ENCODE peak calls at places on chromosome 10, in eight cellular contexts. T is sigmoid colon, H is gastrocnemius medialis, U is uterus, N is body of pancreas, L is tibial nerve, J is IMR-90, O is adrenal gland. X is an unnamed sample.

GRCh38 chr10:484925-485661 is 204.4 kb downstream of the DIP2C start:
- DNase-seq in T (no peak), H (no peak), U (no peak), N (no peak), L (no peak), J (no peak), O (no peak), X (no peak)

GRCh38 chr10:119087271-119087897 is 6.8 kb upstream of the EIF3A start:
- DNase-seq in T (peak; percentile 48), H (no peak), U (no peak), N (no peak), L (no peak), J (no peak), O (no peak), X (no peak)

GRCh38 chr10:72334196-72334831 is 20.4 kb downstream of the DNAJB12 start:
- DNase-seq in T (no peak), H (no peak), U (peak; percentile 56), N (peak; percentile 67), L (no peak), J (peak; percentile 50), O (peak; percentile 62), X (no peak)

GRCh38 chr10:129775681-129776080 is 188.4 kb downstream of the EBF3 start:
- DNase-seq in T (peak; percentile 36), H (no peak), U (peak; percentile 5), N (no peak), L (no peak), J (no peak), O (no peak), X (no peak)

GRCh38 chr10:62779487-62780248 is 24.9 kb upstream of the ADO start:
- DNase-seq in T (no peak), H (no peak), U (no peak), N (peak; percentile 23), L (no peak), J (peak; percentile 4), O (peak; percentile 18), X (no peak)

GRCh38 chr10:125639846-125640245 is 43.1 kb downstream of the TEX36 start:
- DNase-seq in T (no peak), H (no peak), U (no peak), N (no peak), L (no peak), J (no peak), O (no peak), X (no peak)

GRCh38 chr10:117248700-117249465 is 8.0 kb downstream of the SLC18A2 start:
- DNase-seq in T (no peak), H (no peak), U (no peak), N (no peak), L (no peak), J (no peak), O (no peak), X (no peak)

GRCh38 chr10:59240581-59241183 is 64.2 kb downstream of the PHYHIPL start:
- DNase-seq in T (no peak), H (no peak), U (no peak), N (no peak), L (no peak), J (peak; percentile 55), O (no peak), X (no peak)

GRCh38 chr10:56063642-56064041 is 297.4 kb downstream of the ZWINT start:
- DNase-seq in T (no peak), H (no peak), U (no peak), N (no peak), L (no peak), J (no peak), O (no peak), X (no peak)

GRCh38 chr10:56068473-56069263 is 292.4 kb downstream of the ZWINT start:
- DNase-seq in T (no peak), H (no peak), U (no peak), N (no peak), L (no peak), J (no peak), O (no peak), X (no peak)

DNA sequence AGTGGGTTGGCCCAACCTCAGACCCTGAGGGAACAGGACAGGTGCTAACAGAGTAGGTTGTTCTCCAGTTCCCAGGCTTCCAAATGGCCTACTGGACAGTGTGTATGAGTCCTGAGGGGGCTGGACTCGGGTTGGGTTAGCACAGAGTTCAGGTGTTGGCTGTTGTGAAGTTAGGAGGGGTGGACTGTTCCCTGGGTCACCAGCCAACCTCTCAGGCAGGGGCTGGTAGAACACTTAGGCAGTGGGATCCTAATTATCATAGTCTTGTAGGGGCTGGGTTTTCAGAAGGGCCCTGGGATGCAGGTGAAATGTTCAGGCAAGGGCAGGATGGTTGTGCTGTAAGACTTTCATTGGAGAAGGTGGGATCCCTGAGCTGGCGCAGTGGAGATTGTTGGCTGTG is 293.0 kb downstream of the ZWINT start:
- DNase-seq in T (no peak), H (no peak), U (no peak), N (no peak), L (no peak), J (no peak), O (no peak), X (no peak)
- TF ChIP-seq POLR2A in T (no peak), H (no peak), U (no peak), N (no peak), L (no peak), J (no peak), O (no peak), X (no peak)

GRCh38 chr10:112793197-112793921 is 156.7 kb upstream of the TCF7L2 start:
- DNase-seq in T (no peak), H (no peak), U (no peak), N (no peak), L (no peak), J (peak; percentile 58), O (no peak), X (no peak)

GRCh38 chr10:112791447-112791846 is 158.6 kb upstream of the TCF7L2 start:
- DNase-seq in T (no peak), H (no peak), U (no peak), N (no peak), L (no peak), J (no peak), O (no peak), X (no peak)

GRCh38 chr10:112794201-112794600 is 155.8 kb upstream of the TCF7L2 start:
- DNase-seq in T (no peak), H (no peak), U (no peak), N (no peak), L (no peak), J (no peak), O (no peak), X (no peak)

GRCh38 chr10:112790921-112791320 is 159.1 kb upstream of the TCF7L2 start:
- DNase-seq in T (no peak), H (no peak), U (no peak), N (no peak), L (no peak), J (no peak), O (no peak), X (no peak)

DNA sequence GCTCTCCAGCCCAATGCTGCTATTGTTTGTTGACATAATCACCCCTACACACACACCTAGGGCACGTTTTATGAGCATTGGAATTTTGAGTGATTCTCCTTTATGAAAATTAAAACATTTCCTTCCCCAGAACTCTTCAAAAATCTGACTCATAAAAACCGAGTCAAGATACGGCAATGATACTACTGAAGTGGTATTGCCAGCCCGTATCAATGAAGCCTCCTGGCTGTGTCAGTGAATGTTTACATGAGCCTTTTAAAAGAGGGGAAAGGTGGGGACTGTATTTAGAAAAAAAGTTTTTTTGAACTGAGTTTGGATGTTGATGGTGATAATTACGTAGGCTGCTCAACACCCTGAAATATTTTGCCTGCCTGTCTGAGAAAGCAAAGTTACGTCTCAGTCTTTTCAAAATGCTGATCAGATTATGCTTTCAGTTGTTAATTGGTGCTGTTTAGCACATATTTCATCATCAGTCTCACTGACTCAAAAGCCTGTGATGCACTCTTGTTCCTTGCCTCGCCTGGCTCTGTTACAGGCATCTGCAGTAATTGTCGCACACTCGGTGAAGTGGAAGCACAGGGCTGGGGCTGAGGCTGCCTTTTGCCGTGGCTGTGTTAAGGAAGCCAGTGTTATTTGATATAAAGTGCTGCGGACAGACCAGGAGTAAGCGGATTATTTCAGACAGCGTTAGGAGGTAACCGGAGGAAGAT is 157.4 kb upstream of the TCF7L2 start:
- DNase-seq in T (peak; percentile 86), H (peak; percentile 40), U (peak; percentile 61), N (no peak), L (no peak), J (peak; percentile 56), O (no peak), X (no peak)
- H3K27ac ChIP-seq in T (no peak overlapping the region), H (no peak overlapping the region), U (peak overlapping the region; percentile 9), N (no peak overlapping the region), L (peak overlapping the region; percentile 13), J (no peak overlapping the region), O (no peak overlapping the region), X (peak overlapping the region; percentile 76)

DNA sequence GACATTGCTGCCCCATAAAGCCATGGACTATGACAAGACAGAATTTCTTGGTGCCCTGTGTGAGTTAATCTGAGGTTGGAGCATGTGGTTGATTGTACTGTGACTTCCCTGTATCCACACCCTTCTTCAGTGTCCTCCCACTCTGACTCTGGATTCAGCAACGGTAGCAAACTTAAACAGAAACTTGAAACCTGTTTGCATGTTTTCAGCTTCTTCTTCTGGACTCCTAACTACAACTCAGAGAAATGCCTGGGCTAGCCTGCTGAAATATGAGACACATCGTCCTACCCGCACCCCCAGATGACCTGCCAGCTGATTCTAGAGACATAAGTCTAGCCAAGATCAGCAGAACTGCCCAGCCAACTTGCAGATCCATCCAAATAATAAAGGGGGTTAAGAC is 78.4 kb downstream of the IPMK start:
- DNase-seq in T (no peak), H (peak; percentile 51), U (no peak), N (no peak), L (no peak), J (peak; percentile 76), O (no peak), X (no peak)
- H3K4me3 ChIP-seq in T (no peak overlapping the region), H (no peak overlapping the region), U (no peak overlapping the region), N (no peak overlapping the region), L (no peak overlapping the region), J (no peak overlapping the region), O (no peak overlapping the region), X (no peak overlapping the region)

GRCh38 chr10:92690211-92691041 is 671 bp downstream of the HHEX start:
- DNase-seq in T (peak; percentile 80), H (no peak), U (no peak), N (peak; percentile 45), L (no peak), J (peak; percentile 69), O (peak; percentile 72), X (no peak)

GRCh38 chr10:92688927-92689662 is 660 bp upstream of the HHEX start:
- DNase-seq in T (peak; percentile 74), H (no peak), U (no peak), N (peak; percentile 56), L (no peak), J (peak; percentile 31), O (peak; percentile 40), X (no peak)

GRCh38 chr10:92691042-92691590 is 1.4 kb downstream of the HHEX start:
- DNase-seq in T (peak; percentile 72), H (no peak), U (no peak), N (peak; percentile 18), L (no peak), J (no peak), O (peak; percentile 22), X (no peak)

GRCh38 chr10:92688573-92688926 is 1.2 kb upstream of the HHEX start:
- DNase-seq in T (no peak), H (no peak), U (no peak), N (no peak), L (no peak), J (no peak), O (no peak), X (no peak)

DNA sequence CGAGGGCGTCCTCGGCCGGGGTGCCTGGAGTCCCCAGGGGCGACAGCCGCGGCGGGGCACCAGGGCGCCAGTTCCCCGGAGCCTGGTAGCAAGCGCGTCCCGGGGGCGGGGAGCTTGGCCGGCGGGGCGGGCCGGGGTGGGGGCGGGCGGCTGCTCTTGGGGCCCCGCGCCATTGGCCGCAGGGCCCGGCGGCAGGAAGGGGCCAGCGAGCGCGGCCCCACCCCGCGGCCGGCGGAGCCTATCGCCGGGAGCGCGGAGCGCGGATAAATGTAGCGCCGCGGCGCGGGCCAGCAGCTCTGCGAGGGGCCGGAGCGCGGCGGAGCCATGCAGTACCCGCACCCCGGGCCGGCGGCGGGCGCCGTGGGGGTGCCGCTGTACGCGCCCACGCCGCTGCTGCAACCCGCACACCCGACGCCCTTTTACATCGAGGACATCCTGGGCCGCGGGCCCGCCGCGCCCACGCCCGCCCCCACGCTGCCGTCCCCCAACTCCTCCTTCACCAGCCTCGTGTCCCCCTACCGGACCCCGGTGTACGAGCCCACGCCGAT is at the start of gene HHEX:
- DNase-seq in T (peak; percentile 77), H (no peak), U (peak; percentile 22), N (peak; percentile 66), L (no peak), J (peak; percentile 76), O (peak; percentile 72), X (no peak)
- TF ChIP-seq POLR2A in T (no peak), H (peak; percentile 69), U (peak; percentile 41), N (peak; percentile 42), L (peak; percentile 13), J (peak; percentile 63), O (peak; percentile 88), X (peak; percentile 83)

X was measured in esophagus squamous epithelium.